ENCODE peak calls at places on chromosomes 16 and 17, in five cellular contexts. G is fibroblast of the aortic adventitia, J is A549, O is AG09309, U is body of pancreas. D is an unnamed sample.

GRCh38 chr16:56814537-56815432 is 50.2 kb upstream of the SLC12A3 start:
- DNase-seq in G (no peak), J (peak; percentile 67), O (no peak), U (no peak), D (peak; percentile 15)

GRCh38 chr16:28204211-28204610 is 7.6 kb downstream of the XPO6 start:
- DNase-seq in G (no peak), J (no peak), O (no peak), U (no peak), D (no peak)

GRCh38 chr17:4535667-4536258 is 19.4 kb downstream of the MYBBP1A start:
- DNase-seq in G (no peak), J (no peak), O (no peak), U (no peak), D (no peak)

GRCh38 chr17:73156166-73156840 is 8.5 kb upstream of the SSTR2 start:
- DNase-seq in G (peak; percentile 65), J (peak; percentile 88), O (peak; percentile 31), U (peak; percentile 85), D (peak; percentile 69)

GRCh38 chr16:82061861-82062525 is 26.9 kb downstream of the HSD17B2 start:
- DNase-seq in G (peak; percentile 40), J (peak; percentile 47), O (no peak), U (peak; percentile 44), D (peak; percentile 63)

GRCh38 chr17:9371019-9371418 is 204.6 kb downstream of the STX8 start:
- DNase-seq in G (peak; percentile 94), J (peak; percentile 48), O (peak; percentile 58), U (no peak), D (peak; percentile 70)

GRCh38 chr17:63647936-63648335 is 25.7 kb downstream of the MAP3K3 start:
- DNase-seq in G (no peak), J (no peak), O (no peak), U (no peak), D (no peak)

GRCh38 chr17:66347661-66348604 is 45.5 kb downstream of the PRKCA start:
- DNase-seq in G (peak; percentile 32), J (no peak), O (no peak), U (no peak), D (peak; percentile 76)

GRCh38 chr16:23557779-23558330 is 328 bp downstream of the UBFD1 start:
- DNase-seq in G (peak; percentile 44), J (no peak), O (peak; percentile 1), U (no peak), D (peak; percentile 38)

GRCh38 chr16:10754941-10755340 is 11.3 kb downstream of the NUBP1 start:
- DNase-seq in G (peak; percentile 39), J (no peak), O (no peak), U (no peak), D (peak; percentile 58)

GRCh38 chr17:61354895-61355294 is 44.7 kb upstream of the TBX2 start:
- DNase-seq in G (no peak), J (no peak), O (no peak), U (no peak), D (no peak)

GRCh38 chr16:66493490-66494401 is 56.2 kb downstream of the TK2 start:
- DNase-seq in G (no peak), J (no peak), O (no peak), U (no peak), D (no peak)

GRCh38 chr17:17888821-17889220 is 52.0 kb upstream of the SREBF1 start:
- DNase-seq in G (no peak), J (peak; percentile 44), O (no peak), U (no peak), D (no peak)

GRCh38 chr17:71184716-71185115 is 936.1 kb upstream of the SOX9 start:
- DNase-seq in G (no peak), J (no peak), O (no peak), U (no peak), D (no peak)

GRCh38 chr16:89827383-89828198 is 684 bp upstream of the SPIRE2 start:
- DNase-seq in G (peak; percentile 49), J (peak; percentile 40), O (peak; percentile 24), U (peak; percentile 52), D (peak; percentile 59)

GRCh38 chr16:73071131-73071940 is 23.4 kb upstream of the ZFHX3 start:
- DNase-seq in G (peak; percentile 47), J (no peak), O (no peak), U (peak; percentile 80), D (peak; percentile 40)

GRCh38 chr17:3609689-3610088 is 478 bp upstream of the TRPV1 start:
- DNase-seq in G (no peak), J (no peak), O (no peak), U (no peak), D (no peak)

GRCh38 chr16:72823961-72824490 is 223.9 kb downstream of the ZFHX3 start:
- DNase-seq in G (no peak), J (no peak), O (no peak), U (no peak), D (no peak)

GRCh38 chr17:2797632-2798031 is 1.4 kb downstream of the RAP1GAP2 start:
- DNase-seq in G (no peak), J (no peak), O (no peak), U (peak; percentile 42), D (no peak)

GRCh38 chr16:46629331-46629843 is 8.2 kb upstream of the SHCBP1 start:
- DNase-seq in G (peak; percentile 76), J (peak; percentile 58), O (peak; percentile 25), U (no peak), D (peak; percentile 75)

GRCh38 chr17:10247806-10248334 is 49.5 kb upstream of the GAS7 start:
- DNase-seq in G (no peak), J (no peak), O (no peak), U (no peak), D (no peak)

DNA sequence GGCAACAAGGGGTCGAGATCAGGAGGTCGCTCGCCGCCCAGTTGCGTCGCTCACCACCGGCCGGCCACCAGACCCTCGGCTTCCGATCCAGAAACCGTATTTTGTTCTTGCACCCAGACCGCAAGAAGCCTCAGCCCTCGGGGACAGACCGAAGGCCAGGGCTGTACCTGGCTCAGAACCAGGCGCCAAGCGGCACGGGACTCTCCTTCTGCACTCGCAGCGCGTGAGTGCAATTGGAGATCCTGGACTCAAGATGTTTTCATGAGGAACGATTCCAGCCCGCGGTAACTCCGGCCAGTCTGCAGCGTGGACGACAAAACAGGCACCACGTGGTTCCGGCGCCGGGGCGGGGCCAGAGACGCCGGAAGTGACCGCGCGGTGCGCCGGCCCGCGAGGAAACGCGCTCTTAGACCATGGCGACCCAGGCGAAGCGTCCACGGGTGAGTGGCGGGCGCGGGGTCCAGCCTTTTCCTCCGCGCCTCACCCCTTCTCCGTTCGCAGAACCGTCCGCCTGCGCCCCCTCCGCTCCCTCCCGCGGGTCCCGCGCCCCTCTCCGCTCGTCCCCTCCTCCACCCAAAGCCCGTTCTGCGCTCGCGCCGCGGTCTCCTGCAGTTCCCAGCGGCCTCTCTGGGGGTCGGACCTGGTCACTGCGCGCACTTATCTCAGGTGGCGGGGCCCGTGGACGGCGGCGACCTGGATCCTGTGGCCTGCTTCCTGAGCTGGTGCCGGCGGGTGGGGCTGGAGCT is at the start of gene SETD6:
- DNase-seq in G (peak; percentile 86), J (peak; percentile 57), O (peak; percentile 27), U (peak; percentile 93), D (peak; percentile 85)
- H3K4me3 ChIP-seq in G (peak within 1 kb of the TSS; percentile 84), J (peak within 1 kb of the TSS; percentile 85), O (peak within 1 kb of the TSS; percentile 66), U (peak within 1 kb of the TSS; percentile 78), D (peak within 1 kb of the TSS; percentile 75)

GRCh38 chr16:2527784-2528100 is 3.5 kb downstream of the CEMP1 start:
- DNase-seq in G (no peak), J (no peak), O (no peak), U (no peak), D (no peak)

GRCh38 chr16:2530629-2531318 is 434 bp downstream of the CEMP1 start:
- DNase-seq in G (no peak), J (no peak), O (no peak), U (no peak), D (no peak)

GRCh38 chr16:2529961-2530628 is 1.1 kb downstream of the CEMP1 start:
- DNase-seq in G (no peak), J (no peak), O (no peak), U (no peak), D (no peak)

GRCh38 chr16:2528161-2529060 is 2.8 kb downstream of the CEMP1 start:
- DNase-seq in G (no peak), J (no peak), O (no peak), U (no peak), D (no peak)

DNA sequence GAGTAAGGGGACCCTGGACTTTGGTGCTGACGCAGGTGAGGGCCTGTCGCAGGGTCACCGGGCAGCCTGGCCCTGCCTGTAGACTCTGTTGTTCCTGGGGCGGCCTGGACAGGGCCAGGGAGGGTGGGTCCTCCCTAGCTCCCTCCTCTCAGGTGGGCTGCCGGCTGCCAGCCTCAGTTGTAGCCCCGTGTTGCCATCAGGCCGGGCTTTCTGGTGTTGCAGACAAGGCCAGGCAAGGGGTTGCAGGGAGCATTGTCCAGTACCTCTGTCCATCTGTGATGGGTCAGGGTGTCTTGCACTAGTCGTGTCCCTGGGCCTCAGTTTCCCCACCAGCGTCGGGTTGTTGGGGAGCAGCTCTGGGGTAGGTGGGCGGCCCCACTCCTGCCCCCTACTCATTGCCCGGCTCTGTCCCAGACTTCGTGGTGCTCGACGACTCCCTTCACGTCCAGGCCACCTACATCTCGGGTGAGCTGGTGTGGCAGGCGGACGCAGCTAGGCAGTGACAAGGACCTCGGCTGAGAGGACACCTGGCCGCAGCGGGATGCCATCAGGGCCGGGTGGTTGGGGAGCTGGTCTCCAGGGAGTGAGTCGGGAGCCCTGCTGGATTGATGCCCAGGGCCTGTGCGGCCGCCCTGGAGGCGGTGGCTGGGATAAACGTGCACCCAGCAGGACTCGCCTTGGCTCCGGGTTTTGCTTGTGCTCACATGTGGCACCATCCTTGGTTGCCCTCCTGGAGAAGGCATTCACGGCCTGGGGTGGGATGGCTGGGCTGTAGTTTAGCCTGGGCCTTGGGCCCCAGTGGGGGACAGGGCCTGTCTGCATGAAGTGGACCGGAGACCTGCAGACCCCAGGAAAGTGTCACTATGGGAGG is 1.9 kb downstream of the CEMP1 start:
- DNase-seq in G (no peak), J (no peak), O (no peak), U (no peak), D (no peak)
- TF ChIP-seq CTCF in G (no peak), J (no peak), O (no peak), U (no peak), D (no peak)

GRCh38 chr16:3188925-3189825 is 1.2 kb downstream of the OR1F1 start:
- DNase-seq in G (peak; percentile 49), J (peak; percentile 52), O (no peak), U (no peak), D (peak; percentile 86)
- H3K4me3 ChIP-seq in G (peak overlapping the region; percentile 63), J (peak overlapping the region; percentile 71), O (peak overlapping the region; percentile 58), U (no peak overlapping the region), D (peak overlapping the region; percentile 67)

GRCh38 chr17:38674013-38674748 is 576 bp downstream of the EPOP start:
- DNase-seq in G (no peak), J (peak; percentile 35), O (no peak), U (peak; percentile 39), D (no peak)
- TF ChIP-seq CTCF in G (no peak), J (peak; percentile 56), O (no peak), U (no peak), D (no peak)